ENCODE peak calls at places on chromosomes 12 and 14, in five cellular contexts. I, H, A, U and Q are unnamed samples.

GRCh38 chr14:62957562-62957961 is 87.7 kb downstream of the KCNH5 start:
- DNase-seq in U (no peak), A (no peak), H (no peak), I (no peak), Q (no peak)

GRCh38 chr14:98185036-98185435 is 1087.0 kb downstream of the BCL11B start:
- DNase-seq in I (no peak), U (no peak), H (no peak), A (no peak), Q (no peak)

GRCh38 chr12:124949779-124950728 is 35.6 kb upstream of the UBC start:
- DNase-seq in I (no peak), H (no peak), A (no peak), U (no peak), Q (no peak)

GRCh38 chr14:93173943-93174395 is 10.7 kb downstream of the MOAP1 start:
- DNase-seq in I (no peak), U (no peak), H (no peak), A (no peak), Q (no peak)

GRCh38 chr14:101875726-101876268 is 88.6 kb upstream of the DYNC1H1 start:
- DNase-seq in U (no peak), A (no peak), H (no peak), I (no peak), Q (no peak)

GRCh38 chr14:104266643-104267575 is 128.5 kb downstream of the KIF26A start:
- DNase-seq in U (no peak), I (no peak), H (no peak), A (no peak), Q (peak; percentile 19)

GRCh38 chr14:24928501-24928900 is 121.4 kb downstream of the STXBP6 start:
- DNase-seq in I (no peak), A (no peak), H (no peak), U (no peak), Q (no peak)

GRCh38 chr12:117718141-117718540 is 250.6 kb downstream of the KSR2 start:
- DNase-seq in U (no peak), A (no peak), I (no peak), H (no peak), Q (no peak)

GRCh38 chr12:71057330-71057729 is 100.5 kb downstream of the TSPAN8 start:
- DNase-seq in A (no peak), U (no peak), I (no peak), H (no peak), Q (no peak)

GRCh38 chr14:50379563-50379962 is 17.1 kb downstream of the CDKL1 start:
- DNase-seq in U (no peak), H (no peak), A (no peak), I (no peak), Q (no peak)

GRCh38 chr14:106879241-106879640 is 1352.9 kb downstream of the TMEM121 start:
- DNase-seq in U (no peak), H (peak; percentile 65), I (no peak), A (peak; percentile 46), Q (no peak)

GRCh38 chr14:72476657-72477499 is 417.0 kb downstream of the DPF3 start:
- DNase-seq in H (peak; percentile 45), A (no peak), U (no peak), I (no peak), Q (peak; percentile 54)

GRCh38 chr14:23362200-23362599 is 2.8 kb downstream of the EFS start:
- DNase-seq in H (no peak), A (no peak), U (no peak), I (no peak), Q (no peak)

GRCh38 chr12:96261557-96261956 is 67.4 kb downstream of the ELK3 start:
- DNase-seq in A (no peak), I (no peak), H (no peak), U (no peak), Q (no peak)

GRCh38 chr12:54439521-54440255 is 20.6 kb upstream of the ITGA5 start:
- DNase-seq in H (no peak), I (peak; percentile 24), A (no peak), U (no peak), Q (no peak)